ENCODE peak calls at places on chromosomes 13 and 19, in eight cellular contexts. Y is body of pancreas; N is aorta; O is CD8-positive, alpha-beta memory T cell; K is HCT116; Z is left lung; R is transverse colon; P is astrocyte. F is an unnamed sample.

GRCh38 chr19:51259348-51260245 is 8.7 kb downstream of the SIGLECL1 start:
- DNase-seq in R (no peak), P (no peak), O (no peak), N (peak; percentile 59), Z (no peak), K (peak; percentile 41), Y (peak; percentile 30), F (no peak)

GRCh38 chr19:22935151-22935550 is 67.8 kb downstream of the ZNF728 start:
- DNase-seq in R (no peak), K (no peak), O (no peak), Y (no peak), Z (no peak), N (no peak), P (no peak), F (no peak)

GRCh38 chr19:45078390-45079062 is 534 bp upstream of the GEMIN7 start:
- DNase-seq in Y (no peak), Z (no peak), R (no peak), P (no peak), N (no peak), O (no peak), K (no peak), F (no peak)

GRCh38 chr13:25575562-25575961 is 203.8 kb downstream of the ATP8A2 start:
- DNase-seq in Y (no peak), K (no peak), P (no peak), N (no peak), Z (no peak), R (no peak), O (no peak), F (no peak)

GRCh38 chr13:25876256-25876655 is 175.6 kb downstream of the SHISA2 start:
- DNase-seq in K (no peak), P (no peak), O (no peak), Y (no peak), Z (no peak), R (no peak), N (no peak), F (no peak)

GRCh38 chr13:110211735-110212134 is 95.2 kb downstream of the COL4A1 start:
- DNase-seq in Z (no peak), K (no peak), O (no peak), P (no peak), R (no peak), Y (no peak), N (no peak), F (no peak)

GRCh38 chr19:54458648-54459281 is 4.8 kb downstream of the LENG9 start:
- DNase-seq in K (no peak), P (no peak), Z (no peak), R (no peak), O (no peak), N (peak; percentile 45), Y (no peak), F (no peak)

GRCh38 chr19:52742516-52742915 is 7.7 kb upstream of the ZNF611 start:
- DNase-seq in N (no peak), K (no peak), Z (no peak), P (no peak), O (no peak), R (no peak), Y (no peak), F (no peak)

GRCh38 chr13:31755803-31756212 is 16.5 kb downstream of the RXFP2 start:
- DNase-seq in Z (no peak), R (no peak), K (no peak), Y (no peak), P (peak; percentile 66), O (no peak), N (no peak), F (no peak)

GRCh38 chr13:27135023-27135422 is 36.6 kb downstream of the USP12 start:
- DNase-seq in Y (no peak), K (no peak), N (no peak), P (no peak), Z (no peak), O (no peak), R (no peak), F (no peak)

GRCh38 chr13:27140060-27140459 is 31.6 kb downstream of the USP12 start:
- DNase-seq in O (no peak), Z (no peak), N (no peak), Y (no peak), K (no peak), R (no peak), P (no peak), F (no peak)

GRCh38 chr13:27139565-27139964 is 32.0 kb downstream of the USP12 start:
- DNase-seq in Z (no peak), Y (no peak), N (no peak), R (no peak), K (no peak), O (no peak), P (no peak), F (no peak)

GRCh38 chr13:27138457-27139093 is 33.0 kb downstream of the USP12 start:
- DNase-seq in Y (no peak), R (no peak), Z (no peak), P (no peak), N (no peak), O (no peak), K (no peak), F (no peak)

DNA sequence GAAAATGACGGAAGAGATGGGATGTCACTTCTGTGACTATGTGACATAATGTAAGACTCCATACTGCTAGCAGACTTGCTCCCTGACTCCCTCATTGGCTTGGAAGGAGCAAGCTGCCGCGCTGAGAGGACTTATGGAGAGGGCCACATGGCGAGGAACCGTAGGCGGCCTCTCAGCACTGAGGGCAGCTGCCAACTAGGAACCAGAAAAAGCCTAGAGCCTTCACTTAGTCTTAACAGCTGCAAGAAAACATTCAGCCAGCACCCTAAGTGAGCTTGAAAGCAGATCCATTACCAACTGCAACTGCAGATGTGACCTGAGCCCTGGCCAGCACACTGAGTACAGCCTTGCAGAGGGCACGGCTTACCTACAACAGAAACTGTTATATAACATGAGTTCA is 33.9 kb downstream of the USP12 start:
- DNase-seq in R (no peak), O (no peak), K (no peak), P (no peak), Z (no peak), Y (no peak), N (no peak), F (no peak)
- H3K4me3 ChIP-seq in R (no peak overlapping the region), O (no peak overlapping the region), K (no peak overlapping the region), P (no peak overlapping the region), Z (no peak overlapping the region), Y (no peak overlapping the region), N (no peak overlapping the region), F (no peak overlapping the region)

GRCh38 chr13:99496322-99497142 is 4.7 kb upstream of the TM9SF2 start:
- DNase-seq in K (peak; percentile 36), Z (peak; percentile 72), Y (peak; percentile 63), N (peak; percentile 76), R (peak; percentile 76), P (peak; percentile 6), O (peak; percentile 73), F (no peak)

GRCh38 chr13:99500839-99501134 is 485 bp upstream of the TM9SF2 start:
- DNase-seq in K (no peak), N (no peak), Y (no peak), R (no peak), Z (no peak), P (no peak), O (no peak), F (no peak)

GRCh38 chr13:99501135-99501951 is at the start of gene TM9SF2:
- DNase-seq in O (peak; percentile 97), Y (peak; percentile 97), P (peak; percentile 95), N (peak; percentile 98), Z (peak; percentile 96), K (peak; percentile 95), R (peak; percentile 99), F (peak; percentile 93)

GRCh38 chr13:99498304-99499161 is 2.7 kb upstream of the TM9SF2 start:
- DNase-seq in Z (peak; percentile 98), O (peak; percentile 96), N (peak; percentile 98), Y (peak; percentile 99), R (peak; percentile 99), K (peak; percentile 97), P (peak; percentile 94), F (peak; percentile 98)

GRCh38 chr13:99495478-99496321 is 5.6 kb upstream of the TM9SF2 start:
- DNase-seq in N (no peak), K (no peak), Z (no peak), P (no peak), O (no peak), Y (no peak), R (no peak), F (no peak)
- H3K4me1 ChIP-seq in N (peaks cover 2% of the 10 kb centered on the region), K (peaks cover 14% of the 10 kb centered on the region), Z (peaks cover 11% of the 10 kb centered on the region), P (peaks cover 9% of the 10 kb centered on the region), O (peaks cover 42% of the 10 kb centered on the region), Y (peaks cover 19% of the 10 kb centered on the region), R (peaks cover 16% of the 10 kb centered on the region), F (peaks cover 14% of the 10 kb centered on the region)

GRCh38 chr19:33274663-33275558 is 27.4 kb downstream of the CEBPA start:
- DNase-seq in Z (no peak), O (no peak), R (no peak), N (peak; percentile 24), Y (no peak), P (no peak), K (no peak), F (no peak)
- H3K27ac ChIP-seq in Z (peak overlapping the region; percentile 63), O (no peak overlapping the region), R (peak overlapping the region; percentile 90), N (no peak overlapping the region), Y (no peak overlapping the region), P (no peak overlapping the region), K (no peak overlapping the region), F (no peak overlapping the region)

GRCh38 chr13:100797921-100798320 is 123.3 kb upstream of the TMTC4 start:
- DNase-seq in Y (no peak), O (no peak), P (no peak), Z (no peak), K (no peak), R (no peak), N (no peak), F (no peak)

GRCh38 chr13:100794575-100794974 is 120.0 kb upstream of the TMTC4 start:
- DNase-seq in O (no peak), R (no peak), P (no peak), Z (no peak), N (no peak), Y (no peak), K (no peak), F (no peak)

GRCh38 chr13:100800283-100800875 is 125.8 kb upstream of the TMTC4 start:
- DNase-seq in Z (no peak), P (no peak), O (no peak), Y (no peak), R (no peak), K (no peak), N (no peak), F (no peak)

GRCh38 chr13:100798739-100799361 is 124.3 kb upstream of the TMTC4 start:
- DNase-seq in R (no peak), K (no peak), Y (no peak), Z (no peak), O (no peak), P (no peak), N (no peak), F (no peak)

DNA sequence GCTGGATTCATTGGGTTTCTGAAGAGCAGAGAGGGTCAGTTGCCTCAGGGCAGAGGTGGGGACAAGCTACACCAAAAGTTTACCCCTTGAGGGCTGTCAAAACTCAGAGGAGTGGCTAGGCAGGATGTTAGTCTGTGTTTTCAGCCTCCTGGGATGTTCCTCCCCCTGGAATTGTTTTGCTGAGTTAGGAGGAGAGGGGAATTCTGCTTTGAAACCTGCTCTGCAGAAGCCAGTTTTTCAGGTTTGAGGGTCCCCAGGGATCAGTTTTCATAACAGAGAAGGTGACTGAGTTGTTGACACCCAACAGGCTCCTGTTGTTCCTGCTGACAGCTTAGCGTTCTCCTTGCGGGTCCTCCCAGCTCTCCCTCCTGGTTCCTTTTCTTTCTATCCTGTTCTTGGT is 121.9 kb upstream of the TMTC4 start:
- DNase-seq in O (no peak), R (no peak), K (no peak), P (no peak), Z (no peak), N (no peak), Y (no peak), F (no peak)
- H3K4me3 ChIP-seq in O (no peak overlapping the region), R (no peak overlapping the region), K (no peak overlapping the region), P (no peak overlapping the region), Z (no peak overlapping the region), N (no peak overlapping the region), Y (no peak overlapping the region), F (no peak overlapping the region)

F was measured in RWPE2.